ENCODE peak calls at places on chromosomes 5 and 9, in four cellular contexts. One of them, this sample, is unnamed.
A peak's percentile ranks its signal among the peaks of the same experiment; 100 is the strongest.

GRCh38 chr9:82127993-82128710 is 139.6 kb downstream of the SPATA31D1 start:
- DNase-seq in kidney: no peak
- DNase-seq in GM13977: peak; percentile 40
- DNase-seq in astrocyte of the spinal cord: no peak
- DNase-seq in this sample: no peak

GRCh38 chr9:135440620-135441019 is 39.0 kb upstream of the PPP1R26 start:
- DNase-seq in kidney: no peak
- DNase-seq in GM13977: no peak
- DNase-seq in astrocyte of the spinal cord: no peak
- DNase-seq in this sample: no peak

GRCh38 chr5:51185985-51186384 is 197.3 kb upstream of the ISL1 start:
- DNase-seq in kidney: no peak
- DNase-seq in GM13977: no peak
- DNase-seq in astrocyte of the spinal cord: no peak
- DNase-seq in this sample: no peak

GRCh38 chr9:88053888-88054501 is 79.7 kb upstream of the CDK20 start:
- DNase-seq in kidney: no peak
- DNase-seq in GM13977: no peak
- DNase-seq in astrocyte of the spinal cord: no peak
- DNase-seq in this sample: no peak

GRCh38 chr9:129761293-129761900 is 8.6 kb upstream of the PTGES start:
- DNase-seq in kidney: peak; percentile 91
- DNase-seq in GM13977: no peak
- DNase-seq in astrocyte of the spinal cord: peak; percentile 22
- DNase-seq in this sample: no peak

GRCh38 chr9:77424993-77425392 is 223.1 kb downstream of the GNA14 start:
- DNase-seq in kidney: no peak
- DNase-seq in GM13977: no peak
- DNase-seq in astrocyte of the spinal cord: peak; percentile 12
- DNase-seq in this sample: no peak

GRCh38 chr9:134759001-134759607 is 117.5 kb downstream of the COL5A1 start:
- DNase-seq in kidney: no peak
- DNase-seq in GM13977: no peak
- DNase-seq in astrocyte of the spinal cord: peak; percentile 38
- DNase-seq in this sample: no peak

GRCh38 chr9:71910602-71911060 is 362 bp downstream of the ABHD17B start:
- DNase-seq in kidney: peak; percentile 86
- DNase-seq in GM13977: peak; percentile 43
- DNase-seq in astrocyte of the spinal cord: no peak
- DNase-seq in this sample: no peak

GRCh38 chr9:19828586-19828985 is 39.7 kb upstream of the SLC24A2 start:
- DNase-seq in kidney: no peak
- DNase-seq in GM13977: no peak
- DNase-seq in astrocyte of the spinal cord: no peak
- DNase-seq in this sample: no peak

GRCh38 chr9:17116400-17116837 is 18.4 kb upstream of the CNTLN start:
- DNase-seq in kidney: no peak
- DNase-seq in GM13977: no peak
- DNase-seq in astrocyte of the spinal cord: peak; percentile 63
- DNase-seq in this sample: no peak

GRCh38 chr5:11056560-11056959 is 295.5 kb upstream of the DAP start:
- DNase-seq in kidney: no peak
- DNase-seq in GM13977: no peak
- DNase-seq in astrocyte of the spinal cord: no peak
- DNase-seq in this sample: no peak

GRCh38 chr5:73816656-73817420 is 190.8 kb downstream of the ARHGEF28 start:
- DNase-seq in kidney: no peak
- DNase-seq in GM13977: no peak
- DNase-seq in astrocyte of the spinal cord: peak; percentile 69
- DNase-seq in this sample: no peak

GRCh38 chr5:65774346-65774745 is 52.3 kb downstream of the NLN start:
- DNase-seq in kidney: no peak
- DNase-seq in GM13977: peak; percentile 16
- DNase-seq in astrocyte of the spinal cord: peak; percentile 62
- DNase-seq in this sample: peak; percentile 17

GRCh38 chr9:137919095-137919465 is 41.5 kb downstream of the CACNA1B start:
- DNase-seq in kidney: no peak
- DNase-seq in GM13977: peak; percentile 2
- DNase-seq in astrocyte of the spinal cord: no peak
- DNase-seq in this sample: no peak

GRCh38 chr9:106920701-106921283 is 57.8 kb downstream of the ZNF462 start:
- DNase-seq in kidney: no peak
- DNase-seq in GM13977: no peak
- DNase-seq in astrocyte of the spinal cord: peak; percentile 40
- DNase-seq in this sample: no peak

DNA sequence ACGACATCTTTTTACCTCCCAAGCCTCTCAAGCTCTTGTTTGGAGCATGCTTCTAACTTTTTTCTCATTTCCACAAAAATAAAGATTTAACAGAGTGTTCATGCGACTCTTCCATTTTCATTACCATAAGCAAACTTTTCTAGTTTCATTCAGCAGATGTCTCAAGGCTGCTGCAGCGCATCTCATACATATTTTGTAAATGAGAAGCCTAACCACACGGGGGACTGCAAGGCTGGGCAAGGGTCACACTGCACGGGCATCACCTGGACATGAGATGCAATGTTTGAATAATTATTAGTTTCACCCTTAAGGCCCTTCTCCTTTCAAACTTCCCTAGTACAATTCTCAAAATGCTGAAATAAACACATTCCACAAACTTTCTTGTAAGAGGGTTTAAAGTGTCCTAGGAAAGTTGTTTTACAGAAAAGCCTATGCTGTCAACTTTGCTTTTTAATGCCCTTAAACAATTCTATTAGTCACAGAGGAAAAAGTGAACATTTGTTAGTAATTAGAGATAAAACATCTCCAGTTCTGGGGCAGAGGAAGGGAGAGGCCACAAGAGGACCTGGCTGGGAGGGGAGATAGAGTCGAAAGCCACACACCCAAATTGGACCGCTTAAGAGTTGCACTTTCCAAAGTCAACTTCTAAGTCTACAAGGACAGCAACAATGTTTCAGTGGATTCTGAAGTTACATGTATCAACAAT is 1.3 kb downstream of the DENND1A start:
- DNase-seq in kidney: no peak
- DNase-seq in GM13977: peak; percentile 62
- DNase-seq in astrocyte of the spinal cord: peak; percentile 12
- DNase-seq in this sample: peak; percentile 23
- TF ChIP-seq CTCF in kidney: no peak
- TF ChIP-seq CTCF in GM13977: no peak
- TF ChIP-seq CTCF in astrocyte of the spinal cord: no peak
- TF ChIP-seq CTCF in this sample: no peak

GRCh38 chr5:60007724-60008123 is 114.2 kb upstream of the PDE4D start:
- DNase-seq in kidney: no peak
- DNase-seq in GM13977: no peak
- DNase-seq in astrocyte of the spinal cord: no peak
- DNase-seq in this sample: no peak

GRCh38 chr5:60014331-60014730 is 120.8 kb upstream of the PDE4D start:
- DNase-seq in kidney: no peak
- DNase-seq in GM13977: no peak
- DNase-seq in astrocyte of the spinal cord: no peak
- DNase-seq in this sample: no peak

GRCh38 chr5:60010328-60010727 is 116.8 kb upstream of the PDE4D start:
- DNase-seq in kidney: no peak
- DNase-seq in GM13977: no peak
- DNase-seq in astrocyte of the spinal cord: no peak
- DNase-seq in this sample: no peak
- TF ChIP-seq CTCF in kidney: no peak
- TF ChIP-seq CTCF in GM13977: no peak
- TF ChIP-seq CTCF in astrocyte of the spinal cord: peak; percentile 5
- TF ChIP-seq CTCF in this sample: no peak

DNA sequence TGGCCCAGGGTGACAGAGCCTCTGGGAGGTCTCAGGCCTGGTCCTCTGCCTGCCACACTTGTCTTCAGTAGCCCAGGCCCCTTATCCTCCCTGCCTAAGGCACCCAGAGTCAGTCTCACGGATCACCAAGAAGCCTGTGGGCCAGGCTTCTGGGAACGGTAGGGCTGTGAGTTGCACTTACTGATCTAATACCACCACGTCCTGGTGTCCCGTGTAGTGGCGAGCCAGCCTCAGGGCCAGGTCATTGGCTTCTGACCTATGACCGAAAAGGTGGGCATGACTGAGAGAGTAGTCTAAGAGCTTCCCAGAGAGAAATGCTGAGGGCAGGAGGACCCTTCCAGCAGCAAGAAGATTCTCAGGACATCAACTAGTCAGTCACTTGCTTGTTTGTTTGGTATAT is 7.4 kb downstream of the PHYKPL start:
- DNase-seq in kidney: peak; percentile 50
- DNase-seq in GM13977: no peak
- DNase-seq in astrocyte of the spinal cord: no peak
- DNase-seq in this sample: no peak
- TF ChIP-seq CTCF in kidney: no peak
- TF ChIP-seq CTCF in GM13977: no peak
- TF ChIP-seq CTCF in astrocyte of the spinal cord: no peak
- TF ChIP-seq CTCF in this sample: no peak

GRCh38 chr5:178590141-178590923 is at the start of gene COL23A1:
- DNase-seq in kidney: peak; percentile 83
- DNase-seq in GM13977: peak; percentile 72
- DNase-seq in astrocyte of the spinal cord: peak; percentile 53
- DNase-seq in this sample: peak; percentile 65
- TF ChIP-seq CTCF in kidney: peak; percentile 80
- TF ChIP-seq CTCF in GM13977: peak; percentile 72
- TF ChIP-seq CTCF in astrocyte of the spinal cord: peak; percentile 86
- TF ChIP-seq CTCF in this sample: peak; percentile 75

DNA sequence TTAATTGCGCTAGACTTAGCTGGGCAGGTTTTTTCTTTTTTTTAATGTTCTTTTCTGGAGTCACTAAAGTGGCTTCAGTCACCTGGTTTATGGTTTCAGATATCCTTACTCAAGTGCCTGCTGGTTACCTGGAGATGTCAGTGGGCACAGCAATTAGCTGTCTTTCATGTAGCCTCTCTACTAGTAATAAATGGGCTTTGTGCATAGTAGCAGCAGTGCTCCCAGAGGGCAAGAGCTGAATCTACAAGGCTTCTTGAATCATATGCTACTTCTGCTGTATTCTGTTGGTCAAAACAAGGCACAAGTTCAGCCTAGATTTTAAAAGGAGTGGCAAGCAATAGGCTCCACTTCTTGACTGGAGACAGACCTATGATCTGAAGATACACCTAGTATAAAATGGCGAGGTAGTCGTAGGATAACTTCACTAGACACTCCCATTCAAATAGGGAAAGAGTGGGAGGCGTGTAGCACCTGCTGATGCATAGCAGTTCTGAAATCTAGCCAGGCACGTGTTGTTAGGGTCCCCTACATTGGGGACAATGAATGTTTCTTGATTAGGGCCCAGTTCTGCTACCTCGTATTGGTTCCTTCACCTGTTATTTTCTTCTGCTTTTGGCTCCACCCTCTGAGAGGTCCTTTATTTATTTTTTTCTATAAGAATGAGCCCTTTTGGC is 7.0 kb downstream of the SCAMP1 start:
- DNase-seq in kidney: no peak
- DNase-seq in GM13977: no peak
- DNase-seq in astrocyte of the spinal cord: no peak
- DNase-seq in this sample: peak; percentile 12
- TF ChIP-seq CTCF in kidney: no peak
- TF ChIP-seq CTCF in GM13977: peak; percentile 6
- TF ChIP-seq CTCF in astrocyte of the spinal cord: no peak
- TF ChIP-seq CTCF in this sample: no peak

GRCh38 chr9:91359734-91360470 is 1.8 kb downstream of the AUH start:
- DNase-seq in kidney: no peak
- DNase-seq in GM13977: no peak
- DNase-seq in astrocyte of the spinal cord: no peak
- DNase-seq in this sample: peak; percentile 45

GRCh38 chr9:91364005-91364404 is 2.3 kb upstream of the AUH start:
- DNase-seq in kidney: no peak
- DNase-seq in GM13977: no peak
- DNase-seq in astrocyte of the spinal cord: no peak
- DNase-seq in this sample: no peak

GRCh38 chr9:91362212-91362611 is 494 bp upstream of the AUH start:
- DNase-seq in kidney: no peak
- DNase-seq in GM13977: no peak
- DNase-seq in astrocyte of the spinal cord: no peak
- DNase-seq in this sample: no peak

GRCh38 chr9:91360551-91361293 is 996 bp downstream of the AUH start:
- DNase-seq in kidney: no peak
- DNase-seq in GM13977: no peak
- DNase-seq in astrocyte of the spinal cord: peak; percentile 14
- DNase-seq in this sample: no peak

DNA sequence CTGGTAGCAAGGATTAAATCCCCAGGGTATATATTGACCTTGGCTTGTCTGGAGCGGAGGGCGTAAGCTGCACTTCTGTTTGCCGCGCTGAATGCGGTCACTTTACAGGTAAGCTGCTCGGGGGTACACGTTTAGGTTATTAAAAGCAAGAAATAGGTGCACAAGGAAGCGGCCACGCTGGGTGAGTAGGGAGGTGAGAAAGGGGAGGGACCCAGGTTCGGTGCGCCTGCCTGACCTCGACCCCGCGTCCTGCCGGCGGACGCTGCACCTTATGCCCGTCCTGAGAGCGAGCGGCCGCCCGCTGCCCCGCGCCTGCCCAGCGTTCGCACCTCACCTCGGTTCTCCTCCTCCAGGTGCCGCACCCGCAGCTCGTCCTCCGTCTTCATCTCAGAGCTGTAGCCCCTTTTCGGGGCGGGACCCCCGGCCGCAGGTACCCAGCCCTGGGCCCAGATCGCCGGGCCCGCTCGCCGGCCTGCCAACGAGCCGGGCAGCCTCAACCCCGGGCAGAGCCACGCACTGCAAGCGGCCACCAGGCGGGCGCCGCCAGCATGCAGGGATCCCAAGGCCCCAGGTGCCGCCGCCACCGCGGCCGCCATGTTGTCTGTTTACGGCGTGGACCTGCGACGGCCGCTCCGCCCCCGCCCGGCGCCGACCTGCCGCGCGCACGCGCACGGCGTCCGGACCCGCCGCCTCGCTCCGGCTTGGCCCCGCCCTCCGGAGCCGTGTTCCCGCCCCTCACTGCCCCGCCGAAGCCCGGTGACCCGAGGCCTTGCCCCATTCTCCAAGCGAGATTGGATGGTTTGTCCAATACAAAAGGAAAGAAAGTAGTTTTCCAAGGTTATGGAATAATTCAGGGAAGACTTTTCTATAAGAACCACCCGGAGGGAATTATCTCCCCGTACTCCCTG is at the start of gene AUH:
- DNase-seq in kidney: peak; percentile 95
- DNase-seq in GM13977: peak; percentile 95
- DNase-seq in astrocyte of the spinal cord: peak; percentile 67
- DNase-seq in this sample: peak; percentile 87
- TF ChIP-seq CTCF in kidney: no peak
- TF ChIP-seq CTCF in GM13977: no peak
- TF ChIP-seq CTCF in astrocyte of the spinal cord: no peak
- TF ChIP-seq CTCF in this sample: no peak

GRCh38 chr5:15463231-15463630 is 36.7 kb upstream of the FBXL7 start:
- DNase-seq in kidney: no peak
- DNase-seq in GM13977: no peak
- DNase-seq in astrocyte of the spinal cord: peak; percentile 33
- DNase-seq in this sample: no peak
- TF ChIP-seq CTCF in kidney: peak; percentile 36
- TF ChIP-seq CTCF in GM13977: peak; percentile 5
- TF ChIP-seq CTCF in astrocyte of the spinal cord: peak; percentile 57
- TF ChIP-seq CTCF in this sample: no peak